ENCODE peak calls at places on chromosomes 6 and 20, in eight cellular contexts. Y is naive thymus-derived CD4-positive, alpha-beta T cell; H is Panc1; J is ovary; I is IMR-90; N is mesendoderm; Z is GM23248; T is A549. O is an unnamed sample. For H3K4me1, the result is how much of the 10 kb centered on the place peaks cover.

GRCh38 chr6:134678436-134678889 is 271.4 kb downstream of the ALDH8A1 start:
- DNase-seq in N (peak), I (peak), T (peak), Z (no peak), H (no peak), Y (no peak), J (peak), O (no peak)

GRCh38 chr6:164347455-164347854 is 932.9 kb downstream of the QKI start:
- DNase-seq in N (peak), H (no peak), I (no peak), T (no peak), Z (no peak), Y (no peak), J (no peak), O (no peak)

GRCh38 chr6:44730771-44731391 is 343.4 kb downstream of the CDC5L start:
- DNase-seq in T (no peak), H (no peak), I (peak), Z (no peak), N (peak), Y (no peak), J (no peak), O (no peak)

GRCh38 chr6:20335872-20336271 is 65.8 kb upstream of the E2F3 start:
- DNase-seq in J (no peak), H (no peak), T (no peak), Y (peak), I (no peak), N (no peak), Z (no peak), O (no peak)

GRCh38 chr6:26064619-26065257 is 22.5 kb upstream of the HFE start:
- DNase-seq in T (peak), Y (peak), I (peak), N (peak), J (no peak), H (no peak), Z (peak), O (peak)

GRCh38 chr20:15611579-15611978 is 961.7 kb downstream of the KIF16B start:
- DNase-seq in T (no peak), N (no peak), I (no peak), J (no peak), Z (no peak), Y (no peak), H (no peak), O (no peak)

GRCh38 chr20:31392836-31393235 is 2.4 kb upstream of the DEFB119 start:
- DNase-seq in I (no peak), Z (no peak), T (no peak), J (no peak), Y (no peak), N (no peak), H (no peak), O (no peak)

GRCh38 chr6:25150031-25150430 is 129.1 kb upstream of the CARMIL1 start:
- DNase-seq in H (no peak), Y (no peak), T (no peak), Z (no peak), I (peak), J (no peak), N (no peak), O (no peak)

GRCh38 chr6:2396856-2397640 is 151.6 kb upstream of the GMDS start:
- DNase-seq in T (no peak), Z (peak), I (peak), H (no peak), J (no peak), Y (no peak), N (no peak), O (no peak)

GRCh38 chr6:22362361-22362760 is 65.5 kb upstream of the PRL start:
- DNase-seq in Z (no peak), H (no peak), Y (no peak), J (no peak), I (no peak), T (no peak), N (no peak), O (peak)

GRCh38 chr6:30020629-30021028 is 40.4 kb upstream of the POLR1H start:
- DNase-seq in Y (no peak), H (no peak), I (no peak), T (no peak), N (no peak), J (no peak), Z (no peak), O (no peak)

GRCh38 chr20:41984031-41984430 is 365.9 kb upstream of the CHD6 start:
- DNase-seq in T (no peak), I (no peak), N (no peak), Y (no peak), Z (no peak), H (no peak), J (no peak), O (no peak)

GRCh38 chr6:134848076-134848475 is 101.8 kb downstream of the ALDH8A1 start:
- DNase-seq in Z (no peak), J (no peak), Y (no peak), N (no peak), I (no peak), T (no peak), H (no peak), O (no peak)

GRCh38 chr6:6331393-6331792 is 10.9 kb upstream of the F13A1 start:
- DNase-seq in Z (no peak), J (no peak), T (no peak), Y (no peak), N (no peak), I (no peak), H (no peak), O (no peak)

GRCh38 chr20:3420211-3420707 is 12.8 kb upstream of the DNAAF9 start:
- DNase-seq in J (no peak), T (peak), Z (peak), Y (no peak), N (no peak), H (no peak), I (peak), O (peak)

GRCh38 chr6:111987295-111987694 is 66.6 kb upstream of the CCN6 start:
- DNase-seq in J (no peak), T (no peak), Z (no peak), H (no peak), Y (no peak), N (no peak), I (peak), O (no peak)

GRCh38 chr20:37758332-37758731 is 64.5 kb downstream of the CTNNBL1 start:
- DNase-seq in J (no peak), T (peak), Y (no peak), Z (no peak), I (no peak), H (no peak), N (peak), O (peak)

GRCh38 chr6:82442320-82442719 is 78.7 kb downstream of the TPBG start:
- DNase-seq in N (no peak), I (no peak), Z (no peak), H (no peak), Y (no peak), T (no peak), J (no peak), O (no peak)

GRCh38 chr6:127481628-127482027 is 22.4 kb upstream of the KIAA0408 start:
- DNase-seq in T (peak), H (no peak), J (no peak), Y (no peak), N (peak), I (peak), Z (peak), O (no peak)

GRCh38 chr20:62740286-62741141 is 31.9 kb downstream of the NTSR1 start:
- DNase-seq in Z (peak), H (peak), Y (peak), I (peak), N (no peak), J (peak), T (peak), O (no peak)

GRCh38 chr6:121838842-121839241 is 403.4 kb downstream of the GJA1 start:
- DNase-seq in T (no peak), Y (peak), Z (no peak), I (peak), H (no peak), N (no peak), J (no peak), O (no peak)

GRCh38 chr6:107489636-107490567 is at the start of gene SOBP:
- DNase-seq in H (no peak), Y (peak), I (peak), T (peak), J (peak), Z (peak), N (peak), O (peak)

GRCh38 chr6:12232339-12232738 is 57.8 kb upstream of the EDN1 start:
- DNase-seq in I (peak), T (no peak), Z (peak), Y (no peak), J (no peak), H (no peak), N (no peak), O (no peak)

GRCh38 chr20:10519361-10520048 is 84.4 kb downstream of the SLX4IP start:
- DNase-seq in Z (peak), H (no peak), Y (no peak), N (no peak), T (no peak), I (peak), J (no peak), O (no peak)

GRCh38 chr6:80181352-80182081 is 75.0 kb downstream of the BCKDHB start:
- DNase-seq in H (no peak), Y (no peak), N (no peak), J (no peak), I (no peak), T (no peak), Z (no peak), O (no peak)

GRCh38 chr6:19433101-19433500 is 404.1 kb upstream of the ID4 start:
- DNase-seq in Z (no peak), H (no peak), N (no peak), J (no peak), T (no peak), Y (no peak), I (no peak), O (no peak)

GRCh38 chr6:169075211-169075621 is 178.4 kb downstream of the THBS2 start:
- DNase-seq in I (peak), Z (peak), T (no peak), H (no peak), N (no peak), J (peak), Y (no peak), O (no peak)

GRCh38 chr6:62652692-62653328 is 366.8 kb upstream of the KHDRBS2 start:
- DNase-seq in Z (peak), H (no peak), I (peak), Y (no peak), T (peak), N (peak), J (no peak), O (no peak)

GRCh38 chr6:75201901-75202672 is 3.8 kb downstream of the COL12A1 start:
- DNase-seq in I (peak), J (peak), T (no peak), Y (no peak), N (peak), Z (peak), H (no peak), O (no peak)

GRCh38 chr6:113122060-113122459 is 735.1 kb upstream of the MARCKS start:
- DNase-seq in I (peak), Z (peak), T (peak), H (peak), J (no peak), Y (no peak), N (peak), O (no peak)

GRCh38 chr6:8492536-8493125 is 57.3 kb upstream of the SLC35B3 start:
- DNase-seq in I (no peak), T (no peak), Y (no peak), J (no peak), N (no peak), Z (peak), H (no peak), O (no peak)

GRCh38 chr6:35240838-35241801 is 18.4 kb upstream of the ZNF76 start:
- DNase-seq in T (peak), N (peak), Z (peak), J (peak), I (peak), Y (peak), H (no peak), O (peak)

GRCh38 chr6:28941681-28942448 is 18.1 kb upstream of the TRIM27 start:
- DNase-seq in N (no peak), H (no peak), J (no peak), I (no peak), T (no peak), Z (peak), Y (no peak), O (peak)
- H3K4me3 ChIP-seq in N (peak), H (peak), J (peak), I (peak), T (peak), Z (peak), Y (peak), O (peak)

GRCh38 chr20:48717095-48717958 is 110.5 kb downstream of the PREX1 start:
- DNase-seq in T (no peak), H (no peak), J (no peak), N (no peak), I (no peak), Y (no peak), Z (no peak), O (no peak)

GRCh38 chr20:48719598-48720255 is 108.1 kb downstream of the PREX1 start:
- DNase-seq in T (no peak), Y (no peak), N (no peak), Z (no peak), I (no peak), J (no peak), H (no peak), O (no peak)

GRCh38 chr20:48720256-48721020 is 107.4 kb downstream of the PREX1 start:
- DNase-seq in T (no peak), H (no peak), Z (peak), Y (no peak), I (no peak), N (no peak), J (no peak), O (no peak)

GRCh38 chr20:48717959-48718223 is 109.9 kb downstream of the PREX1 start:
- DNase-seq in N (no peak), Y (no peak), Z (no peak), T (no peak), H (no peak), J (no peak), I (no peak), O (no peak)

GRCh38 chr20:48718914-48719578 is 108.8 kb downstream of the PREX1 start:
- DNase-seq in J (no peak), T (no peak), N (no peak), I (no peak), Z (no peak), H (no peak), Y (no peak), O (no peak)
- H3K4me1 ChIP-seq in J (under half), T (under half), N (under half), I (under half), Z (under half), H (under half), Y (half or more), O (under half)

GRCh38 chr6:125792680-125793079 is 1.9 kb downstream of the NCOA7 start:
- DNase-seq in H (no peak), N (no peak), Y (no peak), J (no peak), I (peak), T (no peak), Z (peak), O (no peak)
- H3K4me3 ChIP-seq in H (no peak), N (no peak), Y (no peak), J (no peak), I (no peak), T (peak), Z (no peak), O (no peak)

GRCh38 chr20:32629813-32630212 is 43.9 kb downstream of the C20orf203 start:
- DNase-seq in I (no peak), Y (no peak), Z (no peak), J (no peak), N (no peak), T (no peak), H (no peak), O (no peak)
- H3K4me1 ChIP-seq in I (under half), Y (under half), Z (under half), J (under half), N (under half), T (under half), H (under half), O (under half)

GRCh38 chr6:4776493-4776966 is 326 bp downstream of the CDYL start:
- DNase-seq in Y (no peak), I (no peak), N (peak), H (no peak), T (no peak), J (no peak), Z (peak), O (peak)

GRCh38 chr6:4772750-4773149 is 3.5 kb upstream of the CDYL start:
- DNase-seq in Z (no peak), T (no peak), Y (no peak), J (no peak), N (peak), H (no peak), I (no peak), O (peak)

GRCh38 chr6:4774296-4774695 is 1.9 kb upstream of the CDYL start:
- DNase-seq in H (no peak), T (no peak), N (peak), J (no peak), I (no peak), Z (no peak), Y (no peak), O (no peak)

GRCh38 chr6:4775591-4776492 is at the start of gene CDYL:
- DNase-seq in I (peak), Y (peak), J (peak), Z (peak), H (no peak), T (peak), N (peak), O (peak)

DNA sequence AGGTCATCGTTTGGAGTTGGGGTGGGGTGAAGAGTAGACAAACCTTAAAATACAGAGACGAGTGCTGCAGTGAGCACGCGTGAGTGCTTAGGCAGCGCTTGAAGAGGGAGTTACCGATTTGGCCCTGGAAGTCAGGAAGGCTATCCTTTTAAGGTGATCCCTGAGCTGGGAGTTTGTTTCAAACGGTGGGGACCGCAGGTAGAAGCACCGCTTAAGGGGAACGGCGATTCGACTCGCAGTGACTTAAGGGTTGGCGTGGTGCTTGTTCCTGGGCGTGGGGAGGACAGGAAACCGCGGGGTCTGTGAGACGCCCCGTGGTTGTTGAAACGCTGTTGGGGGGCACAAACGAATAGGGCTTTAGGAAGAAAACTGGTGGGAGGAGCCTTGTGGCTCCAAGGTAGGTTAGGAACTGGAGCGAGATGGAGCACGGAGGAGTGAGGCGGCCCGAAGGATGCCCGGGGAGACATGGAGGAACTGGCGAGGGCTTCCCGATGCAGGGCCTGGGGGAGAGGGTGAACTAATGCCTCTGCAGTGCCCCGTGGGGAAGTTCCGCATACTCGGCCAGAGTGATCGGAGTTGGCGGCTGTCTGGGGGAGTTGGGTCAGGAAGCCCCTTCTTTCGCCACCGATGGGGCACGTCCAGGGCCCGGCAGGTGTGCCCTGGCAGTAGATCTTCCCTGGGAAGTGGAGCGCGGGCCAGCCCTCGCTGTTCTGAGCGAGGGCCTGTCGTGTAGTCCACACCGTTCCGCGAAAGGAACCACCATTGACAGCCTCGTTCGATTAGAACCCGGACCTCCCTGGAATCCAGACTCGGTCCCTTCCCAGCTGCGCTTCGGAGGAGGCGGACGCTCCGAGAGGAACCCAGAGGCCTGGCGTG is 1.3 kb upstream of the CDYL start:
- DNase-seq in J (no peak), H (no peak), Y (peak), I (no peak), T (no peak), N (peak), Z (peak), O (no peak)
- H3K4me3 ChIP-seq in J (peak), H (peak), Y (peak), I (peak), T (peak), N (peak), Z (peak), O (peak)